ENCODE peak calls at places on chromosome 1, in seven cellular contexts. K, A, D, E, O, G and Y are unnamed samples.

GRCh38 chr1:66944330-66945274 is 19.8 kb downstream of the MIER1 start:
- DNase-seq in K (no peak), A (no peak), D (peak; percentile 85), E (no peak), O (peak; percentile 52), G (no peak), Y (peak; percentile 88)

GRCh38 chr1:23216771-23217420 is 406 bp downstream of the HTR1D start:
- DNase-seq in K (peak; percentile 56), A (no peak), D (peak; percentile 55), E (peak; percentile 7), O (peak; percentile 19), G (no peak), Y (no peak)

GRCh38 chr1:35555601-35556477 is 1.4 kb downstream of the KIAA0319L start:
- DNase-seq in K (no peak), A (no peak), D (peak; percentile 60), E (no peak), O (no peak), G (no peak), Y (no peak)

GRCh38 chr1:70220015-70220414 is 1.2 kb upstream of the SRSF11 start:
- DNase-seq in K (peak; percentile 9), A (no peak), D (no peak), E (no peak), O (no peak), G (no peak), Y (no peak)

GRCh38 chr1:184260382-184260781 is 126.4 kb upstream of the C1orf21 start:
- DNase-seq in K (no peak), A (no peak), D (peak; percentile 37), E (no peak), O (no peak), G (no peak), Y (peak; percentile 5)

GRCh38 chr1:202144510-202145324 is at the start of gene ARL8A:
- DNase-seq in K (peak; percentile 82), A (peak; percentile 94), D (peak; percentile 77), E (peak; percentile 80), O (peak; percentile 53), G (peak; percentile 66), Y (peak; percentile 74)

GRCh38 chr1:186819140-186819539 is 9.6 kb upstream of the PLA2G4A start:
- DNase-seq in K (no peak), A (no peak), D (peak; percentile 59), E (no peak), O (no peak), G (no peak), Y (peak; percentile 22)

GRCh38 chr1:3213730-3214129 is 144.7 kb downstream of the PRDM16 start:
- DNase-seq in K (no peak), A (no peak), D (peak; percentile 34), E (no peak), O (no peak), G (no peak), Y (no peak)

GRCh38 chr1:227938911-227939790 is 8.6 kb downstream of the WNT9A start:
- DNase-seq in K (no peak), A (peak; percentile 85), D (no peak), E (no peak), O (no peak), G (no peak), Y (no peak)

GRCh38 chr1:34028381-34029055 is 136.5 kb downstream of the CSMD2 start:
- DNase-seq in K (no peak), A (no peak), D (no peak), E (no peak), O (no peak), G (no peak), Y (no peak)

GRCh38 chr1:54080598-54081049 is 27.2 kb downstream of the TCEANC2 start:
- DNase-seq in K (no peak), A (no peak), D (no peak), E (no peak), O (no peak), G (no peak), Y (no peak)

GRCh38 chr1:220901906-220902305 is 22.7 kb downstream of the HLX start:
- DNase-seq in K (no peak), A (no peak), D (no peak), E (no peak), O (no peak), G (no peak), Y (no peak)

GRCh38 chr1:214331180-214331579 is 50.2 kb downstream of the SMYD2 start:
- DNase-seq in K (no peak), A (no peak), D (no peak), E (no peak), O (no peak), G (no peak), Y (no peak)

GRCh38 chr1:71179997-71180396 is 99.2 kb upstream of the ZRANB2 start:
- DNase-seq in K (no peak), A (no peak), D (no peak), E (no peak), O (no peak), G (no peak), Y (no peak)

GRCh38 chr1:160214481-160215140 is 9.4 kb downstream of the PEA15 start:
- DNase-seq in K (no peak), A (no peak), D (no peak), E (no peak), O (no peak), G (no peak), Y (no peak)

GRCh38 chr1:6445062-6445763 is 20.6 kb downstream of the ESPN start:
- DNase-seq in K (no peak), A (no peak), D (peak; percentile 65), E (peak; percentile 18), O (peak; percentile 11), G (no peak), Y (no peak)